ENCODE peak calls at places on chromosomes 3 and 15, in five cellular contexts. U is glomerular endothelial cell; H is stimulated activated CD8-positive, alpha-beta memory T cell treated with anti-CD3 and anti-CD28 coated beads, Interleukin-12 subunit alpha, Interleukin-12 subunit beta, amount 100 ng/mL, for 1 hour; T is iris pigment epithelial cell; K is HAP-1. Q is an unnamed sample.

GRCh38 chr15:33985287-33985686 is 17.0 kb downstream of the CHRM5 start:
- DNase-seq in K (no peak), U (no peak), T (peak), H (no peak), Q (no peak)

GRCh38 chr3:42025388-42026138 is 63.7 kb upstream of the ULK4 start:
- DNase-seq in U (no peak), K (peak), T (peak), H (no peak), Q (peak)

GRCh38 chr3:173785004-173785403 is 387.5 kb downstream of the NLGN1 start:
- DNase-seq in K (peak), T (no peak), H (no peak), U (no peak), Q (no peak)

GRCh38 chr3:12224181-12225147 is 64.4 kb upstream of the PPARG start:
- DNase-seq in T (peak), H (no peak), U (no peak), K (no peak), Q (no peak)

GRCh38 chr3:53709256-53709655 is 137.0 kb downstream of the CHDH start:
- DNase-seq in T (no peak), H (no peak), K (no peak), U (no peak), Q (no peak)

GRCh38 chr3:138331143-138331894 is 1.7 kb upstream of the NME9 start:
- DNase-seq in K (no peak), T (peak), H (no peak), U (no peak), Q (no peak)

GRCh38 chr3:139473155-139473771 is 3.1 kb downstream of the RBP2 start:
- DNase-seq in H (no peak), T (no peak), K (no peak), U (no peak), Q (no peak)

GRCh38 chr15:64740361-64741170 is 34.8 kb downstream of the RBPMS2 start:
- DNase-seq in T (peak), H (no peak), U (no peak), K (no peak), Q (no peak)

GRCh38 chr15:80951941-80952340 is 37.7 kb downstream of the MESD start:
- DNase-seq in U (no peak), H (no peak), T (no peak), K (no peak), Q (no peak)

GRCh38 chr3:104909188-104909587 is 457.5 kb upstream of the ALCAM start:
- DNase-seq in K (no peak), T (peak), U (no peak), H (no peak), Q (no peak)

GRCh38 chr3:158168996-158169573 is 59.2 kb downstream of the RSRC1 start:
- DNase-seq in U (no peak), H (no peak), T (peak), K (no peak), Q (no peak)

GRCh38 chr15:78092111-78093041 is at the start of gene SH2D7:
- DNase-seq in U (no peak), T (no peak), H (no peak), K (no peak), Q (no peak)

GRCh38 chr3:136195258-136196063 is 674 bp downstream of the MSL2 start:
- DNase-seq in T (peak), U (no peak), H (peak), K (peak), Q (peak)

GRCh38 chr3:140429791-140430190 is 248.1 kb upstream of the TRIM42 start:
- DNase-seq in U (no peak), T (no peak), K (no peak), H (no peak), Q (no peak)

Q was measured in KG1.